ENCODE peak calls at places on chromosomes 11 and 22, in eight cellular contexts. L is mesothelial cell of epicardium, V is heart right ventricle, M is foreskin keratinocyte, D is GM03348, J is T-helper 2 cell, X is germinal center, E is EH. Y is an unnamed sample.

GRCh38 chr22:42697542-42698013 is 23.1 kb downstream of the A4GALT start:
- DNase-seq in M (peak), X (no peak), L (no peak), E (peak), J (no peak), D (peak), V (peak), Y (no peak)

GRCh38 chr22:49971232-49972162 is 10.9 kb downstream of the PIM3 start:
- DNase-seq in J (peak), D (peak), X (no peak), E (peak), M (no peak), V (peak), L (no peak), Y (peak)

GRCh38 chr11:36187618-36188017 is 101.6 kb downstream of the COMMD9 start:
- DNase-seq in J (no peak), M (no peak), L (no peak), E (no peak), D (no peak), V (no peak), X (no peak), Y (no peak)

GRCh38 chr11:7551571-7551970 is 37.8 kb downstream of the PPFIBP2 start:
- DNase-seq in J (no peak), V (no peak), X (no peak), L (no peak), E (peak), M (no peak), D (peak), Y (no peak)

GRCh38 chr11:28566643-28567042 is 458.5 kb downstream of the METTL15 start:
- DNase-seq in L (peak), J (no peak), M (peak), D (peak), V (peak), X (no peak), E (peak), Y (no peak)

GRCh38 chr11:114953039-114953438 is 274.7 kb downstream of the NXPE2 start:
- DNase-seq in L (no peak), M (no peak), E (no peak), D (no peak), X (no peak), J (no peak), V (no peak), Y (peak)

GRCh38 chr11:34148504-34149165 is 43.2 kb downstream of the NAT10 start:
- DNase-seq in D (no peak), L (no peak), V (no peak), X (no peak), M (no peak), J (no peak), E (no peak), Y (no peak)

GRCh38 chr11:69356703-69357457 is 62.9 kb downstream of the MYEOV start:
- DNase-seq in L (no peak), X (no peak), V (no peak), D (no peak), M (no peak), J (no peak), E (no peak), Y (no peak)

GRCh38 chr22:48670747-48671146 is 1156.9 kb downstream of the BRD1 start:
- DNase-seq in L (no peak), M (no peak), J (no peak), E (no peak), X (no peak), D (no peak), V (no peak), Y (no peak)

GRCh38 chr11:100484948-100485347 is 202.1 kb upstream of the ARHGAP42 start:
- DNase-seq in L (no peak), E (no peak), D (no peak), X (no peak), V (no peak), M (peak), J (no peak), Y (no peak)

GRCh38 chr11:123509737-123510578 is 79.9 kb downstream of the GRAMD1B start:
- DNase-seq in V (no peak), M (no peak), J (no peak), X (no peak), L (peak), D (peak), E (peak), Y (no peak)

GRCh38 chr11:2541881-2542361 is 97.1 kb downstream of the KCNQ1 start:
- DNase-seq in E (no peak), L (peak), V (no peak), J (no peak), X (no peak), D (no peak), M (no peak), Y (no peak)

GRCh38 chr22:41862530-41863266 is 29.8 kb downstream of the SREBF2 start:
- DNase-seq in X (peak), M (no peak), J (peak), L (no peak), D (peak), E (peak), V (no peak), Y (no peak)

GRCh38 chr22:18970180-18970947 is 34.3 kb upstream of the PRODH start:
- DNase-seq in E (peak), V (no peak), L (no peak), M (no peak), J (no peak), X (no peak), D (peak), Y (no peak)

GRCh38 chr11:86670179-86670578 is 2.2 kb downstream of the ME3 start:
- DNase-seq in L (no peak), V (no peak), D (peak), X (no peak), J (no peak), E (peak), M (no peak), Y (no peak)

GRCh38 chr11:94938399-94939055 is 34.8 kb downstream of the CWC15 start:
- DNase-seq in D (peak), J (no peak), V (peak), X (no peak), L (no peak), M (no peak), E (peak), Y (no peak)

GRCh38 chr22:40024201-40025061 is 29.7 kb downstream of the FAM83F start:
- DNase-seq in V (peak), D (peak), X (peak), E (peak), L (no peak), J (peak), M (no peak), Y (peak)

GRCh38 chr22:26585104-26585790 is 4.7 kb downstream of the TPST2 start:
- DNase-seq in L (no peak), V (peak), D (peak), E (peak), J (no peak), M (peak), X (no peak), Y (no peak)

GRCh38 chr11:6526411-6527135 is 29.5 kb downstream of the DNHD1 start:
- DNase-seq in E (no peak), L (no peak), M (no peak), V (no peak), D (no peak), J (no peak), X (no peak), Y (no peak)

GRCh38 chr22:41271787-41272186 is 14.2 kb downstream of the RANGAP1 start:
- DNase-seq in V (no peak), M (no peak), X (no peak), D (no peak), E (no peak), L (no peak), J (no peak), Y (no peak)

GRCh38 chr11:59822989-59823566 is 12.5 kb upstream of the MRPL16 start:
- DNase-seq in M (no peak), D (peak), V (no peak), E (peak), X (peak), L (no peak), J (no peak), Y (peak)

GRCh38 chr11:125376117-125376516 is 119.9 kb downstream of the FEZ1 start:
- DNase-seq in V (peak), M (no peak), D (no peak), X (no peak), J (no peak), L (no peak), E (no peak), Y (peak)

GRCh38 chr11:225734-226453 is 10.2 kb downstream of the SIRT3 start:
- DNase-seq in J (no peak), E (no peak), D (no peak), M (peak), L (no peak), X (no peak), V (no peak), Y (no peak)

Y was measured in Karpas-422.